ENCODE peak calls at places on chromosomes 7 and 10, in four cellular contexts. S is transverse colon, P is breast epithelium, L is pancreas. O is an unnamed sample.

GRCh38 chr10:81216949-81217348 is 658.0 kb upstream of the NRG3 start:
- DNase-seq in L (no peak), S (no peak), P (no peak), O (no peak)

GRCh38 chr7:67940400-67940799 is 943.8 kb downstream of the TYW1 start:
- DNase-seq in L (no peak), S (no peak), P (no peak), O (no peak)

GRCh38 chr10:28496481-28496961 is 36.4 kb upstream of the WAC start:
- DNase-seq in L (no peak), S (no peak), P (no peak), O (no peak)

GRCh38 chr10:35324196-35324595 is 12.1 kb upstream of the CCNY start:
- DNase-seq in L (no peak), S (no peak), P (no peak), O (no peak)

GRCh38 chr10:15290671-15291070 is 80.4 kb downstream of the FAM171A1 start:
- DNase-seq in P (no peak), L (no peak), S (no peak), O (no peak)

GRCh38 chr7:17608114-17608833 is 309.8 kb downstream of the AHR start:
- DNase-seq in L (no peak), P (no peak), S (no peak), O (no peak)

GRCh38 chr7:152464312-152465117 is 28.7 kb upstream of the KMT2C start:
- DNase-seq in L (peak; percentile 75), S (peak; percentile 77), P (peak; percentile 60), O (peak; percentile 40)

GRCh38 chr10:7192831-7193348 is 217.9 kb downstream of the SFMBT2 start:
- DNase-seq in L (no peak), P (no peak), S (no peak), O (no peak)

GRCh38 chr7:143459359-143459758 is 16.1 kb downstream of the TAS2R60 start:
- DNase-seq in P (no peak), L (no peak), S (no peak), O (no peak)

GRCh38 chr7:129122751-129123516 is 21.6 kb upstream of the TSPAN33 start:
- DNase-seq in L (no peak), S (no peak), P (no peak), O (no peak)

DNA sequence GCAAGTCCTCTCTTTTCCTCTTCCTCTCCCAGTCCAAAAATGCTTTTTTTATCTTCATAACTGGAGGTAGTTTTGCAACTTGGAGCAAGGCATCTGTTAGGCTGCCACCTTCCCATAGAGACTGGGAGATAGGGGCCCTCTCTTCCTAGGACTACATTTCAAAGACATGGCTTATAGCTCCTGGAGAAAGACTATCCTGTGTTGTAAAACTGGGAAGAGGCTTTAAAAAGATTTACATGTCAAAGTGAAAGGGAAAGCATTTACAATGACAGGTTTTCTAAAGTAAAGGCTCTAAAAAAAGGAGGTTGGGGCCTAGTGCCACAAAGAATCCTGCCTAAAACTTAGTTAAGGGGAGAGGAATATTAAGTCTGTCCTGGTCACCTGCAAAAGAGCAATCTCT is 82.2 kb upstream of the SEMA3E start:
- DNase-seq in S (no peak), L (no peak), P (no peak), O (no peak)
- H3K27ac ChIP-seq in S (no peak overlapping the region), L (no peak overlapping the region), P (no peak overlapping the region), O (no peak overlapping the region)

DNA sequence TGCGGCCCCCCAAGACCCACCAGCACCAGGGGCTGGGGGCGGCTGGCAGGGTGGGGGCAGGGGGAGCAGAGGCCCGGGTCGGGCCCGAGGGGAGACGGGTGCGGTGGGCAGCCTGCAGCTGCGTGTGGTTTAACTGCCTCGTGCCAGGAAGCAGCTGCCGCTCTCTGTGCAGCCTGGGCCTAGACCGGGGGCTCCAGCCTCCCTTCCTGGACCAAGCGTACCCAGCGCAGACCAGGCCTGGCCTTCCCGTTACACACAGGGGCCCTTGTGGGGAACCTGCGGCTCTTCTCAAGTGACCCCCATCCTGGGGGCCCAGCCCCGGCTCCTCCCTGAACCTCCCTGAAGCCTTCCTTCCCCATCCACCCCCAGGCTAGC is 6.6 kb upstream of the INTS1 start:
- DNase-seq in L (no peak), S (no peak), P (no peak), O (no peak)
- H3K27ac ChIP-seq in L (no peak overlapping the region), S (no peak overlapping the region), P (no peak overlapping the region), O (no peak overlapping the region)

GRCh38 chr10:131092416-131092815 is 219.1 kb downstream of the TCERG1L start:
- DNase-seq in P (no peak), L (no peak), S (no peak), O (no peak)
- H3K27ac ChIP-seq in P (no peak overlapping the region), L (no peak overlapping the region), S (no peak overlapping the region), O (no peak overlapping the region)

GRCh38 chr10:88458209-88458608 is 124.9 kb downstream of the RNLS start:
- DNase-seq in L (no peak), P (no peak), S (no peak), O (no peak)
- H3K27ac ChIP-seq in L (no peak overlapping the region), P (peak overlapping the region; percentile 59), S (no peak overlapping the region), O (no peak overlapping the region)

DNA sequence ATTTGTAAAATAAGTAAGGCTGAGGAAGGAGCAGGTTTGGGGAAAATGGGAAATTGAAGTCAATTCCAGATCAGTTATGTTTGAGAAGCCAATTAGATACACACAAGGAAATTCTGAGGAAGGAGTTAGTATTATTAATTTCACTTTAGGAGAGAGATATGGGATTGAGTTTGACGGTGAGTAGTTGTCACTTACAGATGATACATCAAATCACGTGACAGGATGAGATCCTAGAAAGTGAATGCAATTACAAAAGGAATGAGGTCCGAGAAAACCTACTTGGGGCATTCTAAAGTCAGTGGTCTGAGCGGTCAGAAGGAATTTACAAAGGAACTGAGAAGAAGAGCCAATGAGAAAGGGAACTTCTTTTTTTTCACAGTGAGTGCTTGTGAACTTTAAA is 364.3 kb upstream of the TMEM229A start:
- DNase-seq in L (no peak), P (no peak), S (no peak), O (no peak)
- H3K27ac ChIP-seq in L (no peak overlapping the region), P (no peak overlapping the region), S (no peak overlapping the region), O (no peak overlapping the region)

DNA sequence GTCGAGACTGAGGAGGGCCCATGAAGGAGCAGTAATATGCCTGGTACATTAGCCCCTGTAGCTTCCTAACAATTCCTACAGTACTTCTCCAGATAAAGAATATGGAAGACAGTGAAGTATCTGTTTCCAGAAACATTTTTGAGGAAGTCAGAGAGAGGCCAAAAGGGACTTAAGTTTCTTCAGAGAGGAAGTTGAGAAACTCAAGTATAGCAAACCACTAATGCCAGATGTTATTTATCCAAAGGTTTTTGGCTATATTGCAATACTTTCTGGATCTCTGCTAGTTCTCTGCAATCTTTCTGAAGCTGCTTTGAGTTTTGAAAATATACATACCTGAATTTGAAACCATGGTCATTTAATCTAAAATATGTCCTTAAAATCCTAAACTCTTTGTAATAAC is 64.7 kb downstream of the BICC1 start:
- DNase-seq in L (no peak), S (no peak), P (no peak), O (no peak)
- H3K27ac ChIP-seq in L (no peak overlapping the region), S (peak overlapping the region; percentile 34), P (peak overlapping the region; percentile 87), O (no peak overlapping the region)

GRCh38 chr7:126026421-126027088 is 1096.9 kb upstream of the POT1 start:
- DNase-seq in S (no peak), P (no peak), L (no peak), O (peak; percentile 15)
- H3K27ac ChIP-seq in S (no peak overlapping the region), P (no peak overlapping the region), L (no peak overlapping the region), O (no peak overlapping the region)

DNA sequence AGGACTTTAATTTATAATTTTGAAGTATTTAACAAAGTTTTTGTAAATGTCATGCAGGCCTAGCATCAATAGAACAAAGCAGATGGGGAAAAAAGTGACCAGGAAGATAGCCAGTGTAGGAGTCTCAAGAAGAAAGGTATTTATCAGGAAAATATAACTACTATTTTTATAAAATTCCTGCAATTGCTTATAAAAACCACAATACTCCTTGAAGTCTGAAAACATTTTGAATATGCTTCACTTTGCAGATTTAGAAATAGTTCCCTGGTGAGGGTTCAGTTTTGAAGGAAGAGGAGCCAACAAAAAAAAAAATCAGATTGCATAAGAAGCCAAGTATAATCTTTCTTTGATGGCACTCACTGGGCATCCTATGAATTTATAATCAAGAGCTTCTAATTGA is 34.1 kb downstream of the MTERF1 start:
- DNase-seq in P (no peak), S (no peak), L (no peak), O (no peak)
- H3K27ac ChIP-seq in P (no peak overlapping the region), S (no peak overlapping the region), L (no peak overlapping the region), O (no peak overlapping the region)

GRCh38 chr7:28161319-28161718 is 19.3 kb downstream of the JAZF1 start:
- DNase-seq in P (no peak), L (no peak), S (no peak), O (no peak)
- H3K27ac ChIP-seq in P (no peak overlapping the region), L (no peak overlapping the region), S (no peak overlapping the region), O (no peak overlapping the region)

O was measured in foreskin keratinocyte.